ENCODE peak calls at places on chromosomes 11 and 22, in ten cellular contexts. J, X, R, A, F, K, H, S, Q and V are unnamed samples.

GRCh38 chr22:46229701-46230100 is 20.4 kb downstream of the CDPF1 start:
- DNase-seq in X (no peak), J (peak), Q (no peak), K (peak), A (peak), H (no peak), F (no peak), R (no peak), S (no peak), V (no peak)

GRCh38 chr11:122922893-122923292 is 40.3 kb downstream of the JHY start:
- DNase-seq in J (no peak), S (no peak), X (no peak), Q (no peak), K (no peak), H (no peak), R (no peak), F (no peak), A (no peak), V (no peak)

GRCh38 chr11:28243057-28243456 is 134.9 kb downstream of the METTL15 start:
- DNase-seq in S (no peak), F (no peak), X (no peak), J (no peak), Q (no peak), K (peak), R (no peak), A (peak), H (no peak), V (no peak)

GRCh38 chr11:61516191-61516590 is 7.6 kb downstream of the LRRC10B start:
- DNase-seq in R (no peak), H (no peak), J (no peak), Q (no peak), A (no peak), K (no peak), X (no peak), S (no peak), F (no peak), V (no peak)

GRCh38 chr11:69530278-69531070 is 49.0 kb downstream of the LINC01488 start:
- DNase-seq in X (peak), Q (no peak), F (no peak), H (no peak), S (no peak), K (no peak), J (no peak), R (no peak), A (no peak), V (no peak)

GRCh38 chr11:117809236-117810055 is 12.4 kb upstream of the DSCAML1 start:
- DNase-seq in J (no peak), H (no peak), K (peak), F (no peak), X (peak), R (no peak), Q (peak), S (peak), A (peak), V (peak)

GRCh38 chr22:21702700-21703683 is 32.6 kb downstream of the YPEL1 start:
- DNase-seq in R (no peak), F (no peak), S (no peak), Q (no peak), H (no peak), A (no peak), J (no peak), X (no peak), K (no peak), V (no peak)

GRCh38 chr22:38452373-38453064 is 2.5 kb downstream of the KCNJ4 start:
- DNase-seq in A (peak), H (no peak), X (no peak), J (no peak), R (no peak), Q (no peak), K (no peak), S (peak), F (no peak), V (no peak)

GRCh38 chr11:10328314-10329090 is 23.6 kb downstream of the ADM start:
- DNase-seq in J (peak), R (no peak), H (no peak), Q (peak), F (no peak), S (no peak), K (peak), A (peak), X (no peak), V (no peak)

GRCh38 chr11:28303477-28304191 is 195.4 kb downstream of the METTL15 start:
- DNase-seq in J (no peak), X (no peak), K (peak), Q (no peak), S (no peak), A (peak), R (no peak), H (no peak), F (no peak), V (no peak)

GRCh38 chr11:118353084-118353710 is 6.2 kb upstream of the UBE4A start:
- DNase-seq in K (peak), Q (peak), X (no peak), R (no peak), F (no peak), S (no peak), H (no peak), J (no peak), A (peak), V (no peak)

GRCh38 chr11:116687458-116688201 is 85.2 kb downstream of the BUD13 start:
- DNase-seq in J (no peak), Q (no peak), R (no peak), K (no peak), H (no peak), A (no peak), S (no peak), F (no peak), X (no peak), V (no peak)

GRCh38 chr22:19800761-19801244 is 40.2 kb downstream of the TBX1 start:
- DNase-seq in K (peak), Q (peak), R (no peak), H (no peak), F (no peak), J (no peak), A (peak), S (no peak), X (no peak), V (peak)

GRCh38 chr11:14454861-14455632 is 44.6 kb downstream of the COPB1 start:
- DNase-seq in R (no peak), X (no peak), S (no peak), Q (peak), A (peak), K (peak), F (no peak), H (no peak), J (no peak), V (no peak)

GRCh38 chr22:20392983-20393704 is 807 bp upstream of the ZNF74 start:
- DNase-seq in J (no peak), A (no peak), S (no peak), X (no peak), H (no peak), Q (no peak), K (no peak), F (no peak), R (no peak), V (no peak)

GRCh38 chr22:18104566-18104965 is 6.0 kb upstream of the TUBA8 start:
- DNase-seq in J (no peak), A (peak), F (no peak), R (no peak), K (peak), S (no peak), Q (no peak), H (no peak), X (peak), V (no peak)

GRCh38 chr11:20005747-20006146 is 154.5 kb downstream of the DBX1 start:
- DNase-seq in J (no peak), X (no peak), K (no peak), Q (no peak), A (no peak), S (no peak), R (no peak), H (no peak), F (no peak), V (no peak)

GRCh38 chr11:31788066-31788465 is 23.1 kb downstream of the PAX6 start:
- DNase-seq in X (no peak), Q (no peak), R (no peak), H (no peak), J (no peak), S (no peak), K (no peak), A (no peak), F (no peak), V (no peak)

GRCh38 chr11:94948070-94948617 is 25.2 kb downstream of the CWC15 start:
- DNase-seq in X (no peak), Q (no peak), R (no peak), A (peak), F (no peak), S (no peak), H (no peak), K (peak), J (peak), V (no peak)

GRCh38 chr11:75380245-75380644 is 19.1 kb upstream of the RPS3 start:
- DNase-seq in R (no peak), J (no peak), F (no peak), Q (no peak), X (no peak), K (no peak), A (no peak), H (no peak), S (no peak), V (no peak)

DNA sequence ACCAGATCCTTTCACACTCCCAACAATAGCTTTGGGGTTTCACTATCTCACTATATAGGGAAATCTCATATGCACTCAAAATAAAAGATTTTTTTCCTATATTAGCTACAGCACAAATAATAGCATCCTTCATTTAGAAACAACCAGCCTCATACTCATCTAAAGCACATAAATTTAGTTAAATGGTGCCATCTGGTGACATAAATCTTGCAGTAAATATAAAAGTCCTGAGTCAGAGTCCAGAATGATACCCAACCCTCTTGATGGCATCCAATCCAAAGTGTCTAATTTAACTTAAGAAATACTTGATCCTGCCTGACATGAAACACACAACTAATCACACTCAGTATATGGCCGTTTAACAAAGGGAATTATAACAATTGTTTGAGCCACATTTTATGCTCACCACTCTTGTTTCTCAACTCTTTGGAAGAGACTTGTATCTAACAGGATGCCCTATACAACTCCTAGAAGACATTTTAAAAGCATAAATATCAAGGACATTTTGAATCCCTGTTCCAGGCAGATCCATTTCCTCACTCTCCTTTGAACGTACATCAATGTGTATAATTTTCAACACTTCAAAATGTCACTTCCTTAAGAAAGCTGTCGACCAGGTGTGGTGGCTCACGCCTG is 36.2 kb downstream of the DLG2 start:
- DNase-seq in H (no peak), J (peak), S (no peak), X (no peak), F (no peak), K (peak), R (peak), Q (peak), A (peak), V (no peak)
- TF ChIP-seq CTCF in H (peak), J (peak), S (peak), X (peak), F (no peak), K (no peak), R (peak), Q (peak), A (no peak), V (no peak)

DNA sequence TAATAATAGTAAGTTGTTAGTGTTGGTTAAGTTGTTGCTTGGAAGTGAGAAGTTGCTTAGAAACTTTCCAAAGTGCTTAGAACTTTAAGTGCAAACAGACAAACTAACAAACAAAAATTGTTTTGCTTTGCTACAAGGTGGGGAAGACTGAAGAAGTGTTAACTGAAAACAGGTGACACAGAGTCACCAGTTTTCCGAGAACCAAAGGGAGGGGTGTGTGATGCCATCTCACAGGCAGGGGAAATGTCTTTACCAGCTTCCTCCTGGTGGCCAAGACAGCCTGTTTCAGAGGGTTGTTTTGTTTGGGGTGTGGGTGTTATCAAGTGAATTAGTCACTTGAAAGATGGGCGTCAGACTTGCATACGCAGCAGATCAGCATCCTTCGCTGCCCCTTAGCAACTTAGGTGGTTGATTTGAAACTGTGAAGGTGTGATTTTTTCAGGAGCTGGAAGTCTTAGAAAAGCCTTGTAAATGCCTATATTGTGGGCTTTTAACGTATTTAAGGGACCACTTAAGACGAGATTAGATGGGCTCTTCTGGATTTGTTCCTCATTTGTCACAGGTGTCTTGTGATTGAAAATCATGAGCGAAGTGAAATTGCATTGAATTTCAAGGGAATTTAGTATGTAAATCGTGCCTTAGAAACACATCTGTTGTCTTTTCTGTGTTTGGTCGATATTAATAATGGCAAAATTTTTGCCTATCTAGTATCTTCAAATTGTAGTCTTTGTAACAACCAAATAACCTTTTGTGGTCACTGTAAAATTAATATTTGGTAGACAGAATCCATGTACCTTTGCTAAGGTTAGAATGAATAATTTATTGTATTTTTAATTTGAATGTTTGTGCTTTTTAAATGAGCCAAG is 2.7 kb downstream of the NEAT1 start:
- DNase-seq in S (peak), K (peak), A (peak), Q (peak), R (no peak), X (peak), J (peak), H (peak), F (no peak), V (peak)
- TF ChIP-seq CTCF in S (peak), K (no peak), A (peak), Q (no peak), R (peak), X (peak), J (peak), H (no peak), F (no peak), V (no peak)

GRCh38 chr11:63273685-63274084 is 30.3 kb upstream of the SLC22A25 start:
- DNase-seq in A (no peak), K (no peak), J (no peak), X (no peak), S (no peak), F (no peak), R (no peak), H (no peak), Q (no peak), V (no peak)

GRCh38 chr11:63282579-63282978 is 39.2 kb upstream of the SLC22A25 start:
- DNase-seq in X (no peak), J (no peak), H (no peak), A (no peak), Q (no peak), F (no peak), K (no peak), S (no peak), R (no peak), V (no peak)

GRCh38 chr11:63280920-63281319 is 37.5 kb upstream of the SLC22A25 start:
- DNase-seq in R (no peak), X (no peak), S (no peak), K (no peak), A (no peak), Q (no peak), H (no peak), F (no peak), J (no peak), V (no peak)

GRCh38 chr11:63274776-63275175 is 31.4 kb upstream of the SLC22A25 start:
- DNase-seq in K (no peak), F (no peak), S (no peak), X (no peak), J (no peak), A (no peak), H (no peak), Q (peak), R (no peak), V (no peak)

GRCh38 chr11:63277345-63277943 is 34.0 kb upstream of the SLC22A25 start:
- DNase-seq in A (no peak), R (no peak), J (no peak), K (no peak), Q (peak), S (no peak), F (no peak), H (no peak), X (no peak), V (peak)
- TF ChIP-seq CTCF in A (no peak), R (no peak), J (no peak), K (no peak), Q (peak), S (no peak), F (no peak), H (peak), X (no peak), V (no peak)

GRCh38 chr11:71574418-71574817 is 8.3 kb downstream of the KRTAP5-11 start:
- DNase-seq in R (no peak), S (no peak), F (no peak), J (no peak), H (no peak), X (no peak), A (no peak), K (no peak), Q (no peak), V (no peak)

GRCh38 chr11:71580057-71581003 is 2.3 kb downstream of the KRTAP5-11 start:
- DNase-seq in R (peak), K (peak), H (no peak), Q (peak), X (no peak), F (no peak), S (peak), J (peak), A (peak), V (peak)

GRCh38 chr11:71581826-71582225 is 849 bp downstream of the KRTAP5-11 start:
- DNase-seq in F (no peak), X (no peak), J (no peak), H (no peak), R (no peak), K (no peak), Q (no peak), S (no peak), A (no peak), V (no peak)

GRCh38 chr11:71572811-71573210 is 7.4 kb downstream of the KRTAP5-10 start:
- DNase-seq in R (no peak), F (no peak), K (no peak), A (no peak), X (no peak), S (no peak), H (no peak), Q (no peak), J (no peak), V (no peak)

DNA sequence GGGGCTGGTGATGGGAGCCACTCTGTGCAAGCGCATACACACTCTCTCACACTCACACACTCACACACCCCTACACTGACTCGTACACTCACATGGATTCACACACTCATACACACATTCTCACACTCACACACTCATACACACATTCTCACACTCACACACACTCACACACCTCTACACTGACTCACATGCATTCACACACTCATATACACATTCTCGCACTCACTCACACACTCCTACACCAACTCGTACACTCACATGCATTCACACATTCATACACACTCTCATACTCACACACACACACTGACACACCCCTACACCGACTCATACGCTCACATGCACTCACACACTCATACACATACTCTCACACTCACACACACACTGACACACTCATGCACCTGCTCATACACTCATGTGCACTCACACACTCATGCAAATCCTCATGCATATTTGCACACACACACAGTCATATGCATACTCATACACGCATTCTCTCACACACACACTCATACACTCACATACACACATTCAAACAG is 5.1 kb downstream of the KRTAP5-11 start:
- DNase-seq in X (no peak), F (no peak), R (no peak), J (no peak), Q (no peak), S (no peak), A (no peak), H (no peak), K (no peak), V (no peak)
- TF ChIP-seq CTCF in X (no peak), F (no peak), R (no peak), J (no peak), Q (no peak), S (no peak), A (no peak), H (no peak), K (no peak), V (no peak)

DNA sequence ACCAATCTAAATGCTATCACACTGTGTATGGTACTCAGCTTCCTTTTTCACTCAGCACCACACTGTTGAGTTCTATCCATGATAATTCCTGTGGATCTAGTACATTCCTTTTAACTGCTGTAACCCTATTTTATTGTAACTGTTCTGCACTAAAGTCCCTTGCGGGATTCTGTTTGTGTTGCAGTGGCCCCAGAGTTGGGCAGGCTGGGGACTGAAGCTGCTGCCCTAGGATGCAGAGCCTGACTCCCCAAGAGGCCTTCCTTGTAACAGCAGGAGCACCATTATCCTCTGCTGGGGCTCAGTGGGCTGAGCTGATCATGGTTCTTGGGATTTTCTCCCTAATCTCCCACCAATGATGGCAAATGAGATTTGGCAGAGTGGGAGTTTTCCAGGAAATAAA is 77.7 kb downstream of the CABIN1 start:
- DNase-seq in K (no peak), H (no peak), X (no peak), Q (no peak), J (peak), S (no peak), R (no peak), A (no peak), F (no peak), V (no peak)
- TF ChIP-seq CTCF in K (peak), H (no peak), X (no peak), Q (no peak), J (peak), S (no peak), R (peak), A (no peak), F (no peak), V (no peak)

GRCh38 chr22:32643246-32643645 is 158.3 kb upstream of the TIMP3 start:
- DNase-seq in F (no peak), H (no peak), X (no peak), A (no peak), J (no peak), R (no peak), S (no peak), K (no peak), Q (no peak), V (no peak)

GRCh38 chr22:32646476-32646875 is 155.0 kb upstream of the TIMP3 start:
- DNase-seq in Q (no peak), S (no peak), H (no peak), J (no peak), R (no peak), K (no peak), F (no peak), A (no peak), X (no peak), V (no peak)

GRCh38 chr22:32649515-32650200 is 151.8 kb upstream of the TIMP3 start:
- DNase-seq in R (no peak), H (no peak), Q (no peak), K (peak), S (no peak), F (peak), X (no peak), A (peak), J (no peak), V (no peak)

GRCh38 chr22:32648486-32648885 is 153.0 kb upstream of the TIMP3 start:
- DNase-seq in R (no peak), H (no peak), Q (no peak), J (no peak), S (no peak), F (no peak), X (no peak), K (no peak), A (no peak), V (no peak)

GRCh38 chr22:32644252-32645100 is 157.0 kb upstream of the TIMP3 start:
- DNase-seq in H (peak), S (peak), K (no peak), X (no peak), Q (peak), A (peak), R (no peak), J (no peak), F (no peak), V (peak)
- TF ChIP-seq CTCF in H (peak), S (no peak), K (no peak), X (no peak), Q (no peak), A (no peak), R (no peak), J (no peak), F (no peak), V (no peak)

GRCh38 chr11:5452712-5453111 is 3.6 kb downstream of the OR51I2 start:
- DNase-seq in Q (no peak), H (no peak), X (no peak), A (no peak), S (no peak), R (no peak), K (no peak), F (no peak), J (no peak), V (no peak)
- TF ChIP-seq CTCF in Q (no peak), H (no peak), X (no peak), A (no peak), S (no peak), R (no peak), K (no peak), F (no peak), J (no peak), V (no peak)